ENCODE peak calls at places on chromosome 22, in four cellular contexts. Q is neural crest cell, F is GM10248, W is cardiac fibroblast. N is an unnamed sample.

GRCh38 chr22:49129736-49130135 is 697.9 kb downstream of the BRD1 start:
- DNase-seq in Q (no peak), F (no peak), W (no peak), N (no peak)

GRCh38 chr22:30246962-30247376 is 410 bp upstream of the LIF start:
- DNase-seq in Q (no peak), F (no peak), W (no peak), N (no peak)

GRCh38 chr22:49951986-49952896 is 8.3 kb upstream of the PIM3 start:
- DNase-seq in Q (no peak), F (no peak), W (peak), N (no peak)

GRCh38 chr22:19014886-19015285 is 78.8 kb upstream of the PRODH start:
- DNase-seq in Q (no peak), F (no peak), W (no peak), N (no peak)

GRCh38 chr22:39820266-39820665 is 73.3 kb downstream of the ENTHD1 start:
- DNase-seq in Q (no peak), F (no peak), W (peak), N (no peak)

GRCh38 chr22:19181786-19182471 is 3.4 kb upstream of the SLC25A1 start:
- DNase-seq in Q (no peak), F (no peak), W (no peak), N (no peak)

GRCh38 chr22:43750751-43751150 is 61.4 kb downstream of the EFCAB6 start:
- DNase-seq in Q (no peak), F (no peak), W (no peak), N (no peak)

GRCh38 chr22:30655532-30655931 is 12.1 kb downstream of the DUSP18 start:
- DNase-seq in Q (no peak), F (no peak), W (no peak), N (no peak)

GRCh38 chr22:49788492-49788891 is 39.2 kb downstream of the BRD1 start:
- DNase-seq in Q (no peak), F (no peak), W (peak), N (no peak)

GRCh38 chr22:17769716-17770082 is 4.6 kb downstream of the BID start:
- DNase-seq in Q (no peak), F (no peak), W (no peak), N (no peak)

GRCh38 chr22:30492144-30492543 is 13.4 kb downstream of the SEC14L4 start:
- DNase-seq in Q (no peak), F (no peak), W (no peak), N (no peak)

GRCh38 chr22:40588726-40589125 is 47.8 kb downstream of the MRTFA start:
- DNase-seq in Q (no peak), F (no peak), W (peak), N (no peak)

GRCh38 chr22:23522642-23523251 is 57.3 kb downstream of the IGLL1 start:
- DNase-seq in Q (no peak), F (no peak), W (peak), N (no peak)

GRCh38 chr22:23519442-23520177 is 60.5 kb downstream of the IGLL1 start:
- DNase-seq in Q (no peak), F (no peak), W (no peak), N (no peak)

GRCh38 chr22:23523746-23524145 is 56.3 kb downstream of the IGLL1 start:
- DNase-seq in Q (no peak), F (no peak), W (no peak), N (no peak)

GRCh38 chr22:23520875-23521441 is 59.1 kb downstream of the IGLL1 start:
- DNase-seq in Q (peak), F (no peak), W (peak), N (no peak)

DNA sequence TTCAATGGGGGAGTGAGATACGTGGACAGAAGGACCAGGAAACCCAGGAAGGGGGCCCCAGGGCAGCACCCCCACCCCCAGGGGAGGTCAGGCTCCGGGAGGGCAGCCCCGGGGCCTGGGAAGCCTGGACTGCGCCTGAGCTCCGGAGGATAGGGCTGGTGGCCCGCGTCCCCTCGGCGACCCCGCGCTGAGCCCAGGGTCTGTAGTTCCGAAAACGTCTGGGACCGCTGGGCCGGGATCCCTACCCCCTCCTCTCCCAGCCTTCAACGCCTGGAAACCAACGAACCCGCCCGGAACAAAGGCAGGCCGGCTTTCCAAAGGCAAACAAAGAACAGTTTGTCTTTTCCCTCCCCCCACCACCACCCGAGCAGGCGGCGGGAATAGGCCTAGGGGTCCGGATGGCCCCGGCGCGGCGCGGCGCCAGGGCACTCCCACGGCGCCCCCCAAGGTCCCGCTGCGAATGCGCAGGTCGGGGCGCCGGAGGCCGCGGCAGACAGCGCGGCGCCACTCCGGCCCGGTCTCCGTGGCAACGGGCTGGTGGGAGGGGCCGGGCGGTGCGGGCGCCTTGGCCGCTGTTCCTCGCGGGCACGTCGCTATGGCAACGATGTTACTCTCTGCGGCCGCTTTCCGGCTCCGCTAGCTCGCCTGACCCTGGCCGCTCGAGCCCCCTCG is 58.5 kb downstream of the IGLL1 start:
- DNase-seq in Q (peak), F (peak), W (peak), N (peak)
- TF ChIP-seq CTCF in Q (peak), F (no peak), W (no peak), N (peak)

GRCh38 chr22:37146507-37147180 is 3.1 kb downstream of the IL2RB start:
- DNase-seq in Q (no peak), F (no peak), W (no peak), N (no peak)
- TF ChIP-seq CTCF in Q (no peak), F (no peak), W (no peak), N (no peak)

GRCh38 chr22:34971456-34971855 is 94.5 kb upstream of the ISX start:
- DNase-seq in Q (no peak), F (no peak), W (no peak), N (no peak)

GRCh38 chr22:34975721-34976120 is 90.2 kb upstream of the ISX start:
- DNase-seq in Q (no peak), F (no peak), W (no peak), N (no peak)

GRCh38 chr22:34973926-34974325 is 92.0 kb upstream of the ISX start:
- DNase-seq in Q (no peak), F (no peak), W (no peak), N (no peak)

GRCh38 chr22:34972498-34972897 is 93.5 kb upstream of the ISX start:
- DNase-seq in Q (no peak), F (no peak), W (no peak), N (no peak)

GRCh38 chr22:34973016-34973415 is 92.9 kb upstream of the ISX start:
- DNase-seq in Q (no peak), F (no peak), W (no peak), N (no peak)
- TF ChIP-seq CTCF in Q (no peak), F (no peak), W (no peak), N (no peak)

GRCh38 chr22:21629262-21630149 is at the start of gene YDJC:
- DNase-seq in Q (peak), F (peak), W (peak), N (peak)
- TF ChIP-seq CTCF in Q (peak), F (peak), W (peak), N (peak)

DNA sequence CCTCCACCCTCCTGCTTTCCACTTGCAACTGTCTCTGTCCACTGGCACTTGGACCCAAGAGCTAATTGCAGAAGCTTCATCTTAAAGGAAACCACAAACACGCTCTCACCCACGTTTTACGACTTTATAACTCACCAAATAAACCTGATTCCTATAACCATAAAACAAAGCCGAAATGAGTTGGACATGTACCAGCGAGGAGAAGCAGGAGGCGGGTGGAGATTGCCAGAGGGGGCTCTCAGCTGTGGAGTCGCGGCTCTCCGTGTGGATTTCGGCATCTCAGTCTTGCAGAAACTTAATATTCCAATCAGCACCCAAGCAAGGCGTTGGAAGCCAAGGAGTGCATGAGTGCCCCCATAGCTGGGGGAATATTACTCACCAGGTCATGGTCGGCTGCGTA is 483.6 kb downstream of the MN1 start:
- DNase-seq in Q (no peak), F (no peak), W (no peak), N (no peak)
- TF ChIP-seq CTCF in Q (no peak), F (no peak), W (no peak), N (no peak)

GRCh38 chr22:38569181-38569971 is 607 bp downstream of the DMC1 start:
- DNase-seq in Q (no peak), F (no peak), W (no peak), N (no peak)

GRCh38 chr22:38569972-38570840 is at the start of gene DMC1:
- DNase-seq in Q (peak), F (peak), W (peak), N (peak)

GRCh38 chr22:38570841-38571364 is 920 bp upstream of the DMC1 start:
- DNase-seq in Q (peak), F (peak), W (peak), N (no peak)

GRCh38 chr22:38567531-38568245 is 2.3 kb downstream of the DMC1 start:
- DNase-seq in Q (no peak), F (no peak), W (no peak), N (no peak)

GRCh38 chr22:38572065-38572464 is 2.1 kb upstream of the DMC1 start:
- DNase-seq in Q (peak), F (peak), W (peak), N (no peak)
- TF ChIP-seq CTCF in Q (peak), F (peak), W (peak), N (peak)

GRCh38 chr22:41957941-41958556 is 6.1 kb downstream of the SMIM45 start:
- DNase-seq in Q (no peak), F (no peak), W (no peak), N (no peak)
- TF ChIP-seq CTCF in Q (peak), F (no peak), W (no peak), N (no peak)

DNA sequence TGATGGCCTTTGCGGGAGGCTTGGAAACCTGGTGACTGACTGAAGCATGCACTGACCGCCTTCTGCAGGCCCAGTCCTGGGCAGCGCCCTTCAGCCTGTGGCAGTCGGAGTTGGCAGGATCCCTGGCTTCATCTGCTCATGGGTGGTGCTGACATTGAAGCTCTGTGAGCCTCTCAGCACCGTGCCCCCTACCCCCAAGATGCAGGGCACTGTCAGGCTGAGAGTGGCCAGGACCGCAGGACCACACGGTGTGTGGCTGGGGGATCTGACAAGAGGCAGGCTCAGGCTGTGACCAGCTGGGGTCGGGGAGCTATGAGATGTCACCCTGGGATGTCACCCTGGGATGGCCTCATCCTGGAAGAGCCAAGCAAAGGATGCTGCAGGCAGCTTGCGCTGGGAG is 32.7 kb downstream of the TBC1D22A start:
- DNase-seq in Q (no peak), F (no peak), W (no peak), N (no peak)
- TF ChIP-seq CTCF in Q (no peak), F (no peak), W (no peak), N (no peak)

GRCh38 chr22:25898707-25899365 is 156.8 kb downstream of the MYO18B start:
- DNase-seq in Q (peak), F (no peak), W (no peak), N (peak)
- TF ChIP-seq CTCF in Q (peak), F (peak), W (peak), N (no peak)

DNA sequence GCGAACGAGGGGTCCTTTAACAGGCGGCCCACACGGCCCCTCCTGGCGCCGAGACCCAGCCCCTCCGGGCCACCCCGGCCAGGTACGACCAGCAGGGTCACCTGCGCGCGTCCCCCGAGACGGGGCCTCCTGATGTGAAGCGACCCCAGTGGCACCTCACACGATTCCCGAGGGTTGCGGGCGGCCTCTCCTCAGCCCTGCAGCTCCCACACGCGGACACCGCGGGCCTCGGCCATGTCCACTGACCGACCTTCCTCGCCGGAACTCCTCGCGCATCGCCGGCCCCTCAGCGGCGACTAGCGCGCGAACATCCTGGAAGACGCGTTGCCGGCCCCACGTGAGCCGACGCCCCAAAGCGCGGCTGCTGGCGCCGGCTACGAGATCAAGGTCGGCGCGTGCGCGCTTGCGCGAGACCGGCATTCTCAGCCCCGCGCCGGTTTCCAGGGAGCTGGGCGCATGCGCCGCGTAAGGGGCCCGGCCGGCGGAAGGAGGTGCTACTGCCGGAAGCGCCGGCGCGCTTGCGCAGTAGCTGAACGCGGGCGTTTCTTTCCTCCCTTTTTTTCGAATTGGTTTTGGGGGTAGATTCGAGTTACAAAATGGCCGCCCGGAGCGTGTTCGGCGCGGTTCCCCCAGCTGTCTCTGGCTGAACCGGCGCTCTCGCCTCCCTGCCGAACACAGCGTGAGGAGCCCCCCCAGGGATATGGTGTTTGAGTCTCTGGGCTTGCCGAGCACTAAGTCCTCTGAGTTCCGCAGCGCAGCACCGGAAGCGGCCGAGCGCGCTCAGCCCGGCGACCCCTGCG is at the start of gene NUP50:
- DNase-seq in Q (peak), F (peak), W (peak), N (peak)
- TF ChIP-seq CTCF in Q (peak), F (peak), W (no peak), N (no peak)